ENCODE peak calls at places on chromosome X, in four cellular contexts. One of them, this sample, is unnamed.

GRCh38 chrX:53084043-53084570 is 1.9 kb downstream of the TSPYL2 start:
- DNase-seq in cardiac muscle cell: peak
- DNase-seq in sigmoid colon: no peak
- DNase-seq in heart right ventricle: no peak
- DNase-seq in this sample: no peak

GRCh38 chrX:104270916-104271512 is 16.3 kb upstream of the ESX1 start:
- DNase-seq in cardiac muscle cell: peak
- DNase-seq in sigmoid colon: no peak
- DNase-seq in heart right ventricle: peak
- DNase-seq in this sample: peak

GRCh38 chrX:39244146-39244545 is 442.9 kb downstream of the MID1IP1 start:
- DNase-seq in sigmoid colon: no peak
- DNase-seq in cardiac muscle cell: no peak
- DNase-seq in heart right ventricle: no peak
- DNase-seq in this sample: no peak

GRCh38 chrX:126552313-126553022 is at the start of gene DCAF12L1:
- DNase-seq in sigmoid colon: no peak
- DNase-seq in cardiac muscle cell: no peak
- DNase-seq in heart right ventricle: no peak
- DNase-seq in this sample: no peak

GRCh38 chrX:155819966-155820491 is 61.1 kb upstream of the VAMP7 start:
- DNase-seq in sigmoid colon: peak
- DNase-seq in cardiac muscle cell: peak
- DNase-seq in heart right ventricle: peak
- DNase-seq in this sample: no peak

GRCh38 chrX:27598312-27598711 is 8.2 kb downstream of the DCAF8L2 start:
- DNase-seq in sigmoid colon: no peak
- DNase-seq in heart right ventricle: peak
- DNase-seq in cardiac muscle cell: peak
- DNase-seq in this sample: no peak

GRCh38 chrX:135015526-135016245 is 6.7 kb downstream of the RTL8B start:
- DNase-seq in heart right ventricle: no peak
- DNase-seq in cardiac muscle cell: no peak
- DNase-seq in sigmoid colon: no peak
- DNase-seq in this sample: no peak

GRCh38 chrX:39519566-39520301 is 578.0 kb downstream of the BCOR start:
- DNase-seq in heart right ventricle: peak
- DNase-seq in cardiac muscle cell: no peak
- DNase-seq in sigmoid colon: no peak
- DNase-seq in this sample: no peak

GRCh38 chrX:40975951-40976350 is 109.3 kb upstream of the USP9X start:
- DNase-seq in heart right ventricle: no peak
- DNase-seq in cardiac muscle cell: no peak
- DNase-seq in sigmoid colon: no peak
- DNase-seq in this sample: no peak

GRCh38 chrX:18278448-18278847 is 57.8 kb upstream of the BEND2 start:
- DNase-seq in sigmoid colon: no peak
- DNase-seq in cardiac muscle cell: no peak
- DNase-seq in heart right ventricle: no peak
- DNase-seq in this sample: no peak

GRCh38 chrX:84099120-84099519 is 88.9 kb downstream of the RPS6KA6 start:
- DNase-seq in cardiac muscle cell: no peak
- DNase-seq in heart right ventricle: no peak
- DNase-seq in sigmoid colon: no peak
- DNase-seq in this sample: no peak

GRCh38 chrX:104564921-104565703 is 887 bp upstream of the IL1RAPL2 start:
- DNase-seq in sigmoid colon: no peak
- DNase-seq in heart right ventricle: no peak
- DNase-seq in cardiac muscle cell: no peak
- DNase-seq in this sample: no peak

GRCh38 chrX:154515803-154516654 is at the start of gene FAM3A:
- DNase-seq in cardiac muscle cell: peak
- DNase-seq in heart right ventricle: peak
- DNase-seq in sigmoid colon: peak
- DNase-seq in this sample: peak

GRCh38 chrX:23616361-23616760 is 50.9 kb upstream of the PRDX4 start:
- DNase-seq in heart right ventricle: no peak
- DNase-seq in sigmoid colon: no peak
- DNase-seq in cardiac muscle cell: peak
- DNase-seq in this sample: no peak

GRCh38 chrX:48792219-48792618 is 5.8 kb downstream of the GATA1 start:
- DNase-seq in cardiac muscle cell: no peak
- DNase-seq in sigmoid colon: no peak
- DNase-seq in heart right ventricle: no peak
- DNase-seq in this sample: no peak

GRCh38 chrX:103629295-103630170 is 758 bp downstream of the TCEAL1 start:
- DNase-seq in cardiac muscle cell: peak
- DNase-seq in sigmoid colon: peak
- DNase-seq in heart right ventricle: peak
- DNase-seq in this sample: peak

GRCh38 chrX:112424166-112424565 is 255.6 kb downstream of the LHFPL1 start:
- DNase-seq in heart right ventricle: no peak
- DNase-seq in cardiac muscle cell: no peak
- DNase-seq in sigmoid colon: no peak
- DNase-seq in this sample: no peak

GRCh38 chrX:79413009-79413408 is 45.9 kb upstream of the ITM2A start:
- DNase-seq in cardiac muscle cell: peak
- DNase-seq in sigmoid colon: no peak
- DNase-seq in heart right ventricle: no peak
- DNase-seq in this sample: peak

GRCh38 chrX:49184294-49185061 is 1.7 kb downstream of the PRICKLE3 start:
- DNase-seq in heart right ventricle: peak
- DNase-seq in cardiac muscle cell: peak
- DNase-seq in sigmoid colon: peak
- DNase-seq in this sample: peak

GRCh38 chrX:12946838-12947544 is 27.9 kb upstream of the TMSB4X start:
- DNase-seq in cardiac muscle cell: peak
- DNase-seq in heart right ventricle: peak
- DNase-seq in sigmoid colon: peak
- DNase-seq in this sample: peak

GRCh38 chrX:68719904-68720614 is 72.6 kb downstream of the STARD8 start:
- DNase-seq in sigmoid colon: peak
- DNase-seq in heart right ventricle: no peak
- DNase-seq in cardiac muscle cell: no peak
- DNase-seq in this sample: no peak
- TF ChIP-seq CTCF in sigmoid colon: no peak
- TF ChIP-seq CTCF in heart right ventricle: peak
- TF ChIP-seq CTCF in cardiac muscle cell: peak
- TF ChIP-seq CTCF in this sample: no peak

DNA sequence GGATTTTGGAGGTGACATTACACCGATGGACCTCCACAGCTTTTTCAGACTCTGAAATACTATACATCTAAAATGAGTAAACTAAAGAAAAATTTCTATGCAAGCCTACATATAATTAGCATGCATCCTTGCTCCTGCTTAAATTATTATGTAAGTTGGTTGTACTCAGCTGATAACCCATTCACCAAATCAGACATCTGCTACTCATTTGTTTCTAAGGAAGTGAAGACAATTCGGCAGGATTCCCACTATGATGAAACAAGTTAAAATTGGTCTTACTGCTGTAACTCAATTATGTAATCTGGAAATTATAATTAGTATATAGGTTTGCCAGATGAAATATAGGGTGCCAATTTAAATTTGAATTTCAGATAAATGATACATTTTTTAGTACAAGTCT is 59.5 kb upstream of the FGF13 start:
- DNase-seq in cardiac muscle cell: no peak
- DNase-seq in sigmoid colon: no peak
- DNase-seq in heart right ventricle: no peak
- DNase-seq in this sample: no peak
- TF ChIP-seq CTCF in cardiac muscle cell: no peak
- TF ChIP-seq CTCF in sigmoid colon: no peak
- TF ChIP-seq CTCF in heart right ventricle: no peak
- TF ChIP-seq CTCF in this sample: no peak

GRCh38 chrX:136166221-136166855 is 19.0 kb downstream of the FHL1 start:
- DNase-seq in cardiac muscle cell: peak
- DNase-seq in heart right ventricle: peak
- DNase-seq in sigmoid colon: peak
- DNase-seq in this sample: no peak
- TF ChIP-seq CTCF in cardiac muscle cell: peak
- TF ChIP-seq CTCF in heart right ventricle: peak
- TF ChIP-seq CTCF in sigmoid colon: peak
- TF ChIP-seq CTCF in this sample: no peak

DNA sequence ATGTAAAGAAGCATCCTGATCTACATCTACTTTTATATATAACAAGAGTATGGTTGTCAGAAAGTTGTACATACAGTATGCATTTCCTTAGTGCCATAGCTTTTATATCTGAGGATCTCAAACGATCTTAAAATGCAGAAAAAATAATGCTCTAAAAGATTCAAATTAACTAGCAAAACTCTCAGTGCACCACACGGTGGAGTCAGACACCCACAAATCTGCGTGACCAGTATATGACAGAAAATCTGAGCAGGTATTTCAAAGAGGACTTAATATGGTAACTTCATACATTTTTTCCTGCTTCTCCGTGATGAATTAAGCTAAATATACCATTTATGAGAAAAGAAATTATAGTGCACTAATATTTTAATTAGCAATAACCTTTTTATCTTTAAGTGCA is 803.0 kb downstream of the DMD start:
- DNase-seq in heart right ventricle: no peak
- DNase-seq in cardiac muscle cell: no peak
- DNase-seq in sigmoid colon: no peak
- DNase-seq in this sample: no peak
- TF ChIP-seq CTCF in heart right ventricle: no peak
- TF ChIP-seq CTCF in cardiac muscle cell: no peak
- TF ChIP-seq CTCF in sigmoid colon: no peak
- TF ChIP-seq CTCF in this sample: no peak

GRCh38 chrX:11908371-11908770 is 150.3 kb downstream of the MSL3 start:
- DNase-seq in cardiac muscle cell: peak
- DNase-seq in heart right ventricle: no peak
- DNase-seq in sigmoid colon: no peak
- DNase-seq in this sample: no peak
- TF ChIP-seq CTCF in cardiac muscle cell: peak
- TF ChIP-seq CTCF in heart right ventricle: peak
- TF ChIP-seq CTCF in sigmoid colon: no peak
- TF ChIP-seq CTCF in this sample: no peak